ENCODE peak calls at places on chromosomes 1 and 21, in four cellular contexts. S is GM12878, V is endothelial cell of umbilical vein, Z is A549. P is an unnamed sample.

GRCh38 chr1:168360622-168361021 is 79.9 kb downstream of the TBX19 start:
- DNase-seq in Z (no peak), S (no peak), V (no peak), P (no peak)

GRCh38 chr1:169779150-169779549 is 15.6 kb downstream of the METTL18 start:
- DNase-seq in V (peak), Z (peak), S (no peak), P (no peak)

GRCh38 chr1:162349635-162350330 is 26.9 kb downstream of the SPATA46 start:
- DNase-seq in S (no peak), Z (peak), V (peak), P (no peak)

GRCh38 chr1:60988827-60989363 is 93.5 kb upstream of the NFIA start:
- DNase-seq in S (no peak), Z (no peak), V (peak), P (no peak)

GRCh38 chr1:170891872-170892271 is 43.5 kb upstream of the MROH9 start:
- DNase-seq in Z (no peak), V (no peak), S (no peak), P (no peak)

GRCh38 chr1:245108251-245108650 is 46.5 kb upstream of the KIF26B start:
- DNase-seq in Z (no peak), S (no peak), V (no peak), P (no peak)

GRCh38 chr1:12125422-12126355 is 41.1 kb upstream of the TNFRSF1B start:
- DNase-seq in S (no peak), V (peak), Z (no peak), P (peak)

GRCh38 chr1:94490556-94490955 is 51.0 kb downstream of the F3 start:
- DNase-seq in Z (no peak), V (no peak), S (no peak), P (no peak)

GRCh38 chr1:177975588-177976495 is 6.0 kb upstream of the SEC16B start:
- DNase-seq in V (no peak), S (no peak), Z (peak), P (no peak)

GRCh38 chr1:64598100-64598571 is 128.2 kb downstream of the CACHD1 start:
- DNase-seq in Z (peak), V (no peak), S (no peak), P (no peak)

GRCh38 chr21:14900058-14900457 is 164.7 kb downstream of the NRIP1 start:
- DNase-seq in S (no peak), Z (no peak), V (peak), P (no peak)

GRCh38 chr1:67674260-67675011 is 10.6 kb upstream of the GADD45A start:
- DNase-seq in V (peak), Z (no peak), S (no peak), P (no peak)

GRCh38 chr21:45580576-45581321 is 38.5 kb upstream of the SLC19A1 start:
- DNase-seq in S (no peak), Z (no peak), V (no peak), P (no peak)

GRCh38 chr1:6466023-6466422 is at the start of gene TNFRSF25:
- DNase-seq in Z (no peak), S (no peak), V (no peak), P (no peak)

GRCh38 chr1:93692983-93693591 is 11.4 kb upstream of the BCAR3 start:
- DNase-seq in Z (peak), V (peak), S (peak), P (no peak)

GRCh38 chr1:172960454-172961208 is 90.1 kb downstream of the TNFSF18 start:
- DNase-seq in S (no peak), V (no peak), Z (no peak), P (no peak)

GRCh38 chr1:183757061-183757460 is 47.9 kb upstream of the RGL1 start:
- DNase-seq in V (peak), Z (peak), S (no peak), P (no peak)

GRCh38 chr21:17352937-17353655 is 159.7 kb upstream of the CXADR start:
- DNase-seq in S (no peak), V (no peak), Z (no peak), P (no peak)

GRCh38 chr1:25583519-25584370 is 32.8 kb upstream of the MAN1C1 start:
- DNase-seq in S (no peak), V (no peak), Z (no peak), P (no peak)

GRCh38 chr1:109249654-109250401 is 489 bp downstream of the CELSR2 start:
- DNase-seq in V (no peak), S (no peak), Z (no peak), P (peak)

GRCh38 chr1:103274886-103275285 is 166.6 kb upstream of the COL11A1 start:
- DNase-seq in V (no peak), S (no peak), Z (no peak), P (no peak)
- TF ChIP-seq MYC in V (no peak), S (no peak), Z (no peak), P (no peak)

GRCh38 chr1:63330331-63330916 is 8.1 kb downstream of the FOXD3 start:
- DNase-seq in V (no peak), Z (no peak), S (no peak), P (no peak)

GRCh38 chr1:63326473-63327380 is 4.4 kb downstream of the FOXD3 start:
- DNase-seq in Z (no peak), V (peak), S (no peak), P (no peak)

GRCh38 chr1:63327417-63328139 is 5.2 kb downstream of the FOXD3 start:
- DNase-seq in Z (peak), V (peak), S (no peak), P (peak)

GRCh38 chr1:63328140-63328521 is 5.8 kb downstream of the FOXD3 start:
- DNase-seq in S (no peak), V (no peak), Z (no peak), P (no peak)

DNA sequence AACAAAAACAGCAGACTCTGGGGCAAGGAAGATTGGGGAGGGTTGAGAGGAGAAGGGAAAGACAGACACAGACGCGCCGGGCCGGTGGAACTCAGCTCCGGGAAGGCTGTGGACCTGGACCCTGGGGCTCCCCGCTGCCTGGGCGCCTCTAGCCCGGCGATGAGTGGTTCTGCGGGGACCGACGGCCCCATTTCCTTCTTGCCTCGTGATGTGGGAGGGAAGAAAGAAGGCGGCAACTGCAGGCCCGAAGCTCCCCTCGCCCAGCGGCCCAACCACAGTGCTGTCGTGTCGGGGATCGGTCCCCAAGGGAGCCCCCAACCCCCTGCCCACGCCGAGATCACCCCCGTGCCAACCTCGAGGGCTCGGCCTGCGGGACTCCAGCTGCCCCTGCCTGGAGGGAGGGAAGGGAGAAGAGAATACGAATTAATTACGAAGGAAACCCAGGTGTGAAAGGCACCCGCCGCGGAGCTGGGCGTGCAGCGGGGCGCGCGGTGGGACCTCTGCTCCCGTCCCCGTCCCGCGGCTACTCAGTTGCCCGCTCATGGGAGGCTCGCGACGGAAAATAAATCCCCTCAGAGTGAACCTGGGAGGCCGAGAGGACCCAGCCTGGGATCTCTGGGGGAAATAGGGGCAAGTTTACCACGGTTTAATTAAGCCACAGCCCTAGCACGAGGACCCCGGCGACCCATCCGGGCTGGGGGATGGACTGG is 7.4 kb downstream of the FOXD3 start:
- DNase-seq in Z (no peak), S (no peak), V (no peak), P (no peak)
- H3K4me3 ChIP-seq in Z (no peak), S (no peak), V (no peak), P (no peak)

DNA sequence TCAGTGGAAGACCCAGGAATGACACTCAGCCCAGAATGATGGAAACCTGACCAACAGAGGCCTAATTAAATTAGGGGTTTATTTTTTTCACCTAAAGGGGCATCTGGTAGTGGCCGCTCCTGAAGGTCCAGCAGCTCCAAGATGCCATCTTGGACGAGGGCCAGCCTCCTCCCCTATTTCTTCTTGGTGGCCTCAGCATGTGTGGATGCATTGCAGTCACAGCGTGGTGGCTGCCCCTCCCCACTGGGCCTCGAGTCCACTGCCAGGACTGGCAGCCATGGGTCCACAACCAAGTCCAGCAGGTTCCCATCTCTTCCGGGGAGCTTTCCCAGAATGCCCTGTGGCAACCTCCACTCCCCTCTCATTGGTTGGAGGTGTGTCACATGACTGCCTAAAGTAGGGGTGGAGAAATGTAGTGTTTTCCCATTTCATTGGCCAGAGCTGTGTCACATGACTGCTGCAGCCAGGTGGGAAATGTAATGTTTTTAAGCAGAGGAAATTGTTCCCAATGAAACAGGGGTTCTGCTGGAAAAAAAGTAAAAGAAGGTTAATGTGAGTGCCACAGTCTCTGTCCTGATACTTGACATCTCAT is 628.2 kb downstream of the PTPRU start:
- DNase-seq in Z (no peak), S (no peak), V (no peak), P (no peak)
- TF ChIP-seq POLR2A in Z (no peak), S (no peak), V (no peak), P (no peak)

DNA sequence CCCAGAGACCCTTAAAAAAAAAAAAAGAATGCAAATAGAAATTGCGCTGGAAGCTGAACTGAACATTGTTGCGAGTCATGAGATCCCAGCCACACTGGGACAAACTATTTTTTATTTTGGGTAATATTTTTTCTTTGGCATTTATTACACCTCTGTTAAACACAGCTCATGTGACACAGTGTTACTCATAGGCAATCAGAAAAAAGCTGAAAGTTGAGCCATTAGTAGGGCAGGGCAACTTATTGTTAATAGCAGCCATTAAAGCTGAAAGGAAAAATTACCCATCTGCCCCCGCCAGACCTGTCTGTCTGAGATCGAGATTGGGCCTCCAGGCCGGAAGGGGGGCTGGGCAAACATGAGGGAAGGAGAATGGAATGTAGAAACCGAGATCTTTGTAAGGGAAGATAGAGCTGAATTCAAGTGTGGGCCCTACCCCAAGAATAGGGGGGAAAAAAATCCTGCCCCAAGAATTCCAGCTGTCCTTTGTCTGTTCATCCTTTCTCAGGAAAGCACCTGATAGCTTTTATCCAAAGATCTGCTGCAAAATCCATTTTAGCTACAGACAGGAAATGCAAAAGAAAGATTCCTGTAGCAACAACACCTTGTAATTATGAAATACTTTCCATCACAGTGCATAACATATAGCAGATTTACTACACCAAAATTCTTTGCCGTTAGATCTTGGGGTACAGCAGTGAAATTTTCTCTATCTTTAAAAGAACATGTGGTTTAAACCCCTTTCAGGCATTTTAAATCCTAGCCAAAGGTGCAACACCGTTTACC is 212.8 kb downstream of the PBX1 start:
- DNase-seq in Z (peak), S (no peak), V (peak), P (no peak)
- TF ChIP-seq MYC in Z (no peak), S (no peak), V (no peak), P (no peak)

GRCh38 chr1:154442006-154442740 is 37.0 kb downstream of the IL6R start:
- DNase-seq in Z (no peak), S (no peak), V (no peak), P (no peak)

GRCh38 chr1:154443274-154444013 is 38.3 kb downstream of the IL6R start:
- DNase-seq in Z (no peak), V (no peak), S (no peak), P (no peak)

GRCh38 chr1:154436433-154436832 is 31.3 kb downstream of the IL6R start:
- DNase-seq in S (no peak), V (no peak), Z (no peak), P (no peak)

GRCh38 chr1:154441241-154441888 is 36.2 kb downstream of the IL6R start:
- DNase-seq in V (no peak), S (no peak), Z (no peak), P (no peak)

GRCh38 chr1:154440031-154440430 is 34.9 kb downstream of the IL6R start:
- DNase-seq in S (no peak), Z (no peak), V (no peak), P (no peak)
- H3K4me3 ChIP-seq in S (no peak), Z (no peak), V (no peak), P (no peak)